ENCODE peak calls at places on chromosomes 7 and 10, in six cellular contexts. R, U, S, I, F and Q are unnamed samples.

GRCh38 chr7:41033526-41033925 is 669.4 kb downstream of the INHBA start:
- DNase-seq in R (no peak), U (no peak), S (peak), I (no peak), F (no peak), Q (no peak)

GRCh38 chr10:48659790-48660189 is 24.9 kb upstream of the WDFY4 start:
- DNase-seq in R (peak), U (no peak), S (no peak), I (no peak), F (no peak), Q (no peak)

GRCh38 chr7:36945612-36946400 is 221.5 kb upstream of the AOAH start:
- DNase-seq in R (peak), U (no peak), S (no peak), I (no peak), F (no peak), Q (no peak)

GRCh38 chr7:85464042-85464651 is 277.3 kb upstream of the SEMA3D start:
- DNase-seq in R (no peak), U (no peak), S (no peak), I (no peak), F (no peak), Q (no peak)

GRCh38 chr10:33240931-33241330 is 93.5 kb downstream of the NRP1 start:
- DNase-seq in R (no peak), U (peak), S (peak), I (no peak), F (no peak), Q (no peak)

GRCh38 chr10:74949843-74950765 is 123.7 kb downstream of the KAT6B start:
- DNase-seq in R (no peak), U (no peak), S (peak), I (no peak), F (no peak), Q (no peak)

GRCh38 chr10:131435232-131435631 is 123.7 kb upstream of the TCERG1L start:
- DNase-seq in R (no peak), U (no peak), S (no peak), I (no peak), F (no peak), Q (no peak)

GRCh38 chr10:30160431-30160982 is 101.1 kb upstream of the JCAD start:
- DNase-seq in R (no peak), U (no peak), S (no peak), I (no peak), F (no peak), Q (no peak)

GRCh38 chr7:19982841-19983835 is 209.7 kb upstream of the TMEM196 start:
- DNase-seq in R (no peak), U (peak), S (peak), I (peak), F (no peak), Q (no peak)

GRCh38 chr10:118856106-118856505 is 101.3 kb upstream of the CACUL1 start:
- DNase-seq in R (no peak), U (no peak), S (no peak), I (no peak), F (no peak), Q (no peak)